ENCODE peak calls at places on chromosome 18, in eight cellular contexts. One of them, this sample, is unnamed.
A peak's percentile ranks its signal among the peaks of the same experiment; 100 is the strongest.

GRCh38 chr18:76421291-76422078 is 73.6 kb downstream of the ZNF516 start:
- DNase-seq in CD8-positive, alpha-beta memory T cell: no peak
- DNase-seq in astrocyte of the spinal cord: no peak
- DNase-seq in A673: no peak
- DNase-seq in left lung: no peak
- DNase-seq in neuronal stem cell: no peak
- DNase-seq in tibial artery: no peak
- DNase-seq in naive thymus-derived CD4-positive, alpha-beta T cell: no peak
- DNase-seq in this sample: peak; percentile 90

GRCh38 chr18:22773944-22774343 is 159.2 kb upstream of the RBBP8 start:
- DNase-seq in CD8-positive, alpha-beta memory T cell: no peak
- DNase-seq in astrocyte of the spinal cord: no peak
- DNase-seq in A673: no peak
- DNase-seq in left lung: no peak
- DNase-seq in neuronal stem cell: no peak
- DNase-seq in tibial artery: no peak
- DNase-seq in naive thymus-derived CD4-positive, alpha-beta T cell: no peak
- DNase-seq in this sample: no peak

GRCh38 chr18:23862071-23862470 is 152.5 kb upstream of the TTC39C start:
- DNase-seq in CD8-positive, alpha-beta memory T cell: no peak
- DNase-seq in astrocyte of the spinal cord: peak; percentile 92
- DNase-seq in A673: peak; percentile 18
- DNase-seq in left lung: no peak
- DNase-seq in neuronal stem cell: no peak
- DNase-seq in tibial artery: no peak
- DNase-seq in naive thymus-derived CD4-positive, alpha-beta T cell: no peak
- DNase-seq in this sample: no peak

GRCh38 chr18:48027401-48027931 is 97.0 kb upstream of the SMAD2 start:
- DNase-seq in CD8-positive, alpha-beta memory T cell: no peak
- DNase-seq in astrocyte of the spinal cord: no peak
- DNase-seq in A673: no peak
- DNase-seq in left lung: peak; percentile 40
- DNase-seq in neuronal stem cell: no peak
- DNase-seq in tibial artery: peak; percentile 85
- DNase-seq in naive thymus-derived CD4-positive, alpha-beta T cell: no peak
- DNase-seq in this sample: peak; percentile 91

GRCh38 chr18:58242435-58242834 is 198.4 kb downstream of the NEDD4L start:
- DNase-seq in CD8-positive, alpha-beta memory T cell: no peak
- DNase-seq in astrocyte of the spinal cord: no peak
- DNase-seq in A673: no peak
- DNase-seq in left lung: no peak
- DNase-seq in neuronal stem cell: no peak
- DNase-seq in tibial artery: no peak
- DNase-seq in naive thymus-derived CD4-positive, alpha-beta T cell: no peak
- DNase-seq in this sample: no peak

GRCh38 chr18:54148678-54149077 is 75.8 kb downstream of the MBD2 start:
- DNase-seq in CD8-positive, alpha-beta memory T cell: no peak
- DNase-seq in astrocyte of the spinal cord: no peak
- DNase-seq in A673: no peak
- DNase-seq in left lung: no peak
- DNase-seq in neuronal stem cell: no peak
- DNase-seq in tibial artery: no peak
- DNase-seq in naive thymus-derived CD4-positive, alpha-beta T cell: no peak
- DNase-seq in this sample: no peak

GRCh38 chr18:63216911-63217311 is 102.7 kb downstream of the BCL2 start:
- DNase-seq in CD8-positive, alpha-beta memory T cell: peak; percentile 44
- DNase-seq in astrocyte of the spinal cord: no peak
- DNase-seq in A673: no peak
- DNase-seq in left lung: no peak
- DNase-seq in neuronal stem cell: no peak
- DNase-seq in tibial artery: no peak
- DNase-seq in naive thymus-derived CD4-positive, alpha-beta T cell: peak; percentile 37
- DNase-seq in this sample: no peak

GRCh38 chr18:59996370-59996966 is 96.7 kb downstream of the PMAIP1 start:
- DNase-seq in CD8-positive, alpha-beta memory T cell: no peak
- DNase-seq in astrocyte of the spinal cord: peak; percentile 66
- DNase-seq in A673: peak; percentile 52
- DNase-seq in left lung: no peak
- DNase-seq in neuronal stem cell: no peak
- DNase-seq in tibial artery: no peak
- DNase-seq in naive thymus-derived CD4-positive, alpha-beta T cell: no peak
- DNase-seq in this sample: peak; percentile 56

GRCh38 chr18:48077291-48077690 is 146.8 kb upstream of the SMAD2 start:
- DNase-seq in CD8-positive, alpha-beta memory T cell: no peak
- DNase-seq in astrocyte of the spinal cord: no peak
- DNase-seq in A673: no peak
- DNase-seq in left lung: no peak
- DNase-seq in neuronal stem cell: no peak
- DNase-seq in tibial artery: peak; percentile 21
- DNase-seq in naive thymus-derived CD4-positive, alpha-beta T cell: no peak
- DNase-seq in this sample: no peak

GRCh38 chr18:8952796-8953760 is 149.4 kb upstream of the NDUFV2 start:
- DNase-seq in CD8-positive, alpha-beta memory T cell: no peak
- DNase-seq in astrocyte of the spinal cord: peak; percentile 65
- DNase-seq in A673: no peak
- DNase-seq in left lung: no peak
- DNase-seq in neuronal stem cell: no peak
- DNase-seq in tibial artery: no peak
- DNase-seq in naive thymus-derived CD4-positive, alpha-beta T cell: no peak
- DNase-seq in this sample: no peak

GRCh38 chr18:59593291-59593717 is 103.9 kb downstream of the CCBE1 start:
- DNase-seq in CD8-positive, alpha-beta memory T cell: no peak
- DNase-seq in astrocyte of the spinal cord: peak; percentile 65
- DNase-seq in A673: no peak
- DNase-seq in left lung: no peak
- DNase-seq in neuronal stem cell: no peak
- DNase-seq in tibial artery: no peak
- DNase-seq in naive thymus-derived CD4-positive, alpha-beta T cell: no peak
- DNase-seq in this sample: no peak

GRCh38 chr18:32326450-32327309 is 136.8 kb downstream of the MEP1B start:
- DNase-seq in CD8-positive, alpha-beta memory T cell: no peak
- DNase-seq in astrocyte of the spinal cord: no peak
- DNase-seq in A673: no peak
- DNase-seq in left lung: no peak
- DNase-seq in neuronal stem cell: no peak
- DNase-seq in tibial artery: no peak
- DNase-seq in naive thymus-derived CD4-positive, alpha-beta T cell: no peak
- DNase-seq in this sample: no peak

GRCh38 chr18:80106482-80107051 is 2.5 kb upstream of the ADNP2 start:
- DNase-seq in CD8-positive, alpha-beta memory T cell: no peak
- DNase-seq in astrocyte of the spinal cord: no peak
- DNase-seq in A673: no peak
- DNase-seq in left lung: no peak
- DNase-seq in neuronal stem cell: no peak
- DNase-seq in tibial artery: no peak
- DNase-seq in naive thymus-derived CD4-positive, alpha-beta T cell: no peak
- DNase-seq in this sample: no peak

GRCh38 chr18:80104364-80104779 is 4.7 kb upstream of the ADNP2 start:
- DNase-seq in CD8-positive, alpha-beta memory T cell: no peak
- DNase-seq in astrocyte of the spinal cord: no peak
- DNase-seq in A673: no peak
- DNase-seq in left lung: no peak
- DNase-seq in neuronal stem cell: no peak
- DNase-seq in tibial artery: no peak
- DNase-seq in naive thymus-derived CD4-positive, alpha-beta T cell: no peak
- DNase-seq in this sample: no peak

GRCh38 chr18:80103231-80103630 is 5.8 kb upstream of the ADNP2 start:
- DNase-seq in CD8-positive, alpha-beta memory T cell: no peak
- DNase-seq in astrocyte of the spinal cord: peak; percentile 8
- DNase-seq in A673: no peak
- DNase-seq in left lung: no peak
- DNase-seq in neuronal stem cell: no peak
- DNase-seq in tibial artery: peak; percentile 69
- DNase-seq in naive thymus-derived CD4-positive, alpha-beta T cell: no peak
- DNase-seq in this sample: no peak

GRCh38 chr18:80107396-80107795 is 1.7 kb upstream of the ADNP2 start:
- DNase-seq in CD8-positive, alpha-beta memory T cell: no peak
- DNase-seq in astrocyte of the spinal cord: no peak
- DNase-seq in A673: no peak
- DNase-seq in left lung: no peak
- DNase-seq in neuronal stem cell: no peak
- DNase-seq in tibial artery: no peak
- DNase-seq in naive thymus-derived CD4-positive, alpha-beta T cell: no peak
- DNase-seq in this sample: no peak

DNA sequence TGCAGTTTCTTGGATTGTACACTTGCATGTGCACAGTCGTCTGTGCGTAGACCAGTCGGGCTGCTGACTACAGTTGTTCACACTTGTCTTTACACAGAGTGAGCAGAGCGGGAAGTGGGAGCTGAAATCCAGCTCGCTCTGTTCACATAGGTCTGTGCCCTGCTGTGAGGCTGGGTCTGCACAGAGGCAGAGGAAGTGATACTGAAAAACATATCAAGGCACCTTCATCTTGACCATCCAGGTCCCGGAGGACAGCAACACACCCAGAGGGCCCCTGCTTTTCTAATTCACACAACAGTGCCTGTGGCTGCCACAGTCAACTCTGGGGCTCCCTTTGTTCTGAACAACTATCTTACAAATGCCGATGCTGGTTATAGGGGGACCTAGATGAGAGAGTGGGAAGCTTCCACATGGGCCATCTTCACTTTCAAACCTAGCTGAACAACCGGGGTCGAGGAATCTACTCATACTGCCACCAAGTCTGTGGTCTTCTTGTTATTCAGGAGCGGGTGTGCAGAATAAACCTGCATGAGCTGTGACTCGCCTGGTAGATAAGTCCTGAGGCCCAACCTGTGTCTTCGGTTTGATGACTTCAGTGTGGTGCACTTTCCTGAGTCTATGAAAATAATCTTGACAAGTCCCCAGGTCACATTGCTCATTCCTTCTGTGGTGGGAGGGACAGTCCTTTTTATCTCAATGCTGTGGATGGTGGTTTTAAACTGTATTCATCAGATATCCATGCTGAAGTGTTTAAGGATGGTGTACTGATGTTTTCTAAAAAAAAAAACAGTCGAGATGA is 3.5 kb upstream of the ADNP2 start:
- DNase-seq in CD8-positive, alpha-beta memory T cell: no peak
- DNase-seq in astrocyte of the spinal cord: no peak
- DNase-seq in A673: no peak
- DNase-seq in left lung: no peak
- DNase-seq in neuronal stem cell: no peak
- DNase-seq in tibial artery: no peak
- DNase-seq in naive thymus-derived CD4-positive, alpha-beta T cell: no peak
- DNase-seq in this sample: no peak
- H3K4me3 ChIP-seq in CD8-positive, alpha-beta memory T cell: no peak overlapping the region
- H3K4me3 ChIP-seq in astrocyte of the spinal cord: no peak overlapping the region
- H3K4me3 ChIP-seq in A673: no peak overlapping the region
- H3K4me3 ChIP-seq in left lung: no peak overlapping the region
- H3K4me3 ChIP-seq in neuronal stem cell: no peak overlapping the region
- H3K4me3 ChIP-seq in tibial artery: no peak overlapping the region
- H3K4me3 ChIP-seq in naive thymus-derived CD4-positive, alpha-beta T cell: no peak overlapping the region
- H3K4me3 ChIP-seq in this sample: no peak overlapping the region

DNA sequence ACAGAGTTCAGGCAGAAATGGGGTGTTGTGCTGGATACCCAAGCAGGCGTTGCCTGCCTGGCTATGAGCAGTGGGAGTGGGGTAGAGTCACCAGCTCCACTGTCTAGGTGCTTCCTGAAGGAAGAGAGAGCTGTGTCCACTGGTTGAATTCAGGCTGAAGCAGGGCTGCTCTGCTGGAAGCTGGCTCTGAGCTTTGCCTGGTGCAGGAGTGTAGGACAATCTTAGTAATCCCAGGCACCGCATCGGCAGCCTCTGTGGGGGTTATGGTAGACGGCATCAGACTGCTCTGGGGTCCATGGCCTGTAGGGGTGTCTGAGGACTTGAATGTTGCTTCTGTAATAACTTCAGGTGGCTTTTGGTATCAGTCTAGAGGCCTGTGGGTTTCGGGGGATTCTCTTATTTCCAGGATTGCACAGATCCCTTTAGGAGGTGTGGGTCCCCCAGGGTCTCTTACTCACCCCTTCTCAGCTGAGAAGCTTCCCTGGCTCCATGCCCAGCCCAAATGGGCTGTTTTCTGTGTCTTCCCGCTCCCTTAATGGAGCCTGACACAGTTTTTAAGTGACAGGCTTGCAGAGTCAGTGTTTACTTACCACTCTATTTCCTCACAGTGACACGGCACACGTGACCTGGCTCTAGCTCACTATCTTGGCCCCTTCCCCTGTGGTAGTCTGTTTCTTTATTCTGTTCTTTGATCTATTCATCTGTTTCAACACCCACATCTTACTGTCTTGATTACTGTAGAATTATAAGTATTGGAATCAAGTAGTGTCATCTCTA is 644.2 kb downstream of the CBLN2 start:
- DNase-seq in CD8-positive, alpha-beta memory T cell: no peak
- DNase-seq in astrocyte of the spinal cord: no peak
- DNase-seq in A673: peak; percentile 1
- DNase-seq in left lung: no peak
- DNase-seq in neuronal stem cell: no peak
- DNase-seq in tibial artery: no peak
- DNase-seq in naive thymus-derived CD4-positive, alpha-beta T cell: no peak
- DNase-seq in this sample: no peak
- H3K4me3 ChIP-seq in CD8-positive, alpha-beta memory T cell: no peak overlapping the region
- H3K4me3 ChIP-seq in astrocyte of the spinal cord: no peak overlapping the region
- H3K4me3 ChIP-seq in A673: no peak overlapping the region
- H3K4me3 ChIP-seq in left lung: no peak overlapping the region
- H3K4me3 ChIP-seq in neuronal stem cell: no peak overlapping the region
- H3K4me3 ChIP-seq in tibial artery: no peak overlapping the region
- H3K4me3 ChIP-seq in naive thymus-derived CD4-positive, alpha-beta T cell: no peak overlapping the region
- H3K4me3 ChIP-seq in this sample: no peak overlapping the region

GRCh38 chr18:11750581-11751304 is 61.7 kb downstream of the GNAL start:
- DNase-seq in CD8-positive, alpha-beta memory T cell: no peak
- DNase-seq in astrocyte of the spinal cord: no peak
- DNase-seq in A673: no peak
- DNase-seq in left lung: no peak
- DNase-seq in neuronal stem cell: no peak
- DNase-seq in tibial artery: no peak
- DNase-seq in naive thymus-derived CD4-positive, alpha-beta T cell: no peak
- DNase-seq in this sample: no peak

GRCh38 chr18:11752116-11752911 is 63.2 kb downstream of the GNAL start:
- DNase-seq in CD8-positive, alpha-beta memory T cell: no peak
- DNase-seq in astrocyte of the spinal cord: peak; percentile 32
- DNase-seq in A673: peak; percentile 12
- DNase-seq in left lung: no peak
- DNase-seq in neuronal stem cell: peak; percentile 41
- DNase-seq in tibial artery: no peak
- DNase-seq in naive thymus-derived CD4-positive, alpha-beta T cell: no peak
- DNase-seq in this sample: peak; percentile 15

GRCh38 chr18:11750171-11750570 is 61.1 kb downstream of the GNAL start:
- DNase-seq in CD8-positive, alpha-beta memory T cell: no peak
- DNase-seq in astrocyte of the spinal cord: no peak
- DNase-seq in A673: no peak
- DNase-seq in left lung: no peak
- DNase-seq in neuronal stem cell: no peak
- DNase-seq in tibial artery: no peak
- DNase-seq in naive thymus-derived CD4-positive, alpha-beta T cell: no peak
- DNase-seq in this sample: no peak

GRCh38 chr18:11749305-11749704 is 60.2 kb downstream of the GNAL start:
- DNase-seq in CD8-positive, alpha-beta memory T cell: no peak
- DNase-seq in astrocyte of the spinal cord: no peak
- DNase-seq in A673: no peak
- DNase-seq in left lung: no peak
- DNase-seq in neuronal stem cell: no peak
- DNase-seq in tibial artery: no peak
- DNase-seq in naive thymus-derived CD4-positive, alpha-beta T cell: no peak
- DNase-seq in this sample: no peak

GRCh38 chr18:11751305-11752115 is 62.4 kb downstream of the GNAL start:
- DNase-seq in CD8-positive, alpha-beta memory T cell: no peak
- DNase-seq in astrocyte of the spinal cord: no peak
- DNase-seq in A673: peak; percentile 11
- DNase-seq in left lung: no peak
- DNase-seq in neuronal stem cell: no peak
- DNase-seq in tibial artery: no peak
- DNase-seq in naive thymus-derived CD4-positive, alpha-beta T cell: no peak
- DNase-seq in this sample: peak; percentile 8
- H3K4me3 ChIP-seq in CD8-positive, alpha-beta memory T cell: no peak overlapping the region
- H3K4me3 ChIP-seq in astrocyte of the spinal cord: no peak overlapping the region
- H3K4me3 ChIP-seq in A673: no peak overlapping the region
- H3K4me3 ChIP-seq in left lung: no peak overlapping the region
- H3K4me3 ChIP-seq in neuronal stem cell: no peak overlapping the region
- H3K4me3 ChIP-seq in tibial artery: peak overlapping the region; percentile 44
- H3K4me3 ChIP-seq in naive thymus-derived CD4-positive, alpha-beta T cell: no peak overlapping the region
- H3K4me3 ChIP-seq in this sample: peak overlapping the region; percentile 50

GRCh38 chr18:13216732-13217465 is 1.7 kb upstream of the LDLRAD4 start:
- DNase-seq in CD8-positive, alpha-beta memory T cell: peak; percentile 67
- DNase-seq in astrocyte of the spinal cord: no peak
- DNase-seq in A673: peak; percentile 48
- DNase-seq in left lung: no peak
- DNase-seq in neuronal stem cell: peak; percentile 59
- DNase-seq in tibial artery: peak; percentile 79
- DNase-seq in naive thymus-derived CD4-positive, alpha-beta T cell: peak; percentile 65
- DNase-seq in this sample: peak; percentile 58
- H3K4me3 ChIP-seq in CD8-positive, alpha-beta memory T cell: peak overlapping the region; percentile 51
- H3K4me3 ChIP-seq in astrocyte of the spinal cord: no peak overlapping the region
- H3K4me3 ChIP-seq in A673: peak overlapping the region; percentile 48
- H3K4me3 ChIP-seq in left lung: peak overlapping the region; percentile 59
- H3K4me3 ChIP-seq in neuronal stem cell: peak overlapping the region; percentile 40
- H3K4me3 ChIP-seq in tibial artery: peak overlapping the region; percentile 95
- H3K4me3 ChIP-seq in naive thymus-derived CD4-positive, alpha-beta T cell: peak overlapping the region; percentile 48
- H3K4me3 ChIP-seq in this sample: no peak overlapping the region

This sample was measured in thyroid gland.